ENCODE peak calls at places on chromosomes 11 and 22, in five cellular contexts. J, X, G, W and Q are unnamed samples.

GRCh38 chr22:32761251-32761903 is 40.1 kb upstream of the TIMP3 start:
- DNase-seq in J (no peak), X (no peak), G (no peak), W (no peak), Q (no peak)

GRCh38 chr11:60831501-60832079 is 10.3 kb upstream of the CCDC86 start:
- DNase-seq in J (no peak), X (no peak), G (no peak), W (no peak), Q (no peak)

GRCh38 chr11:104968856-104969776 is 742 bp upstream of the CASP4 start:
- DNase-seq in J (no peak), X (no peak), G (peak), W (peak), Q (no peak)

GRCh38 chr11:65887026-65887722 is 1.1 kb downstream of the FIBP start:
- DNase-seq in J (no peak), X (no peak), G (no peak), W (no peak), Q (no peak)

GRCh38 chr11:134630896-134631295 is 218.9 kb upstream of the B3GAT1 start:
- DNase-seq in J (no peak), X (no peak), G (no peak), W (no peak), Q (no peak)

GRCh38 chr11:129455756-129456436 is 80.2 kb downstream of the BARX2 start:
- DNase-seq in J (no peak), X (no peak), G (no peak), W (no peak), Q (no peak)

GRCh38 chr11:63945482-63946163 is 6.8 kb downstream of the NAA40 start:
- DNase-seq in J (peak), X (no peak), G (peak), W (peak), Q (peak)

GRCh38 chr11:111231836-111232235 is 13.7 kb upstream of the POU2AF2 start:
- DNase-seq in J (no peak), X (no peak), G (no peak), W (no peak), Q (no peak)

GRCh38 chr11:30786392-30787120 is 200.4 kb upstream of the MPPED2 start:
- DNase-seq in J (no peak), X (no peak), G (no peak), W (peak), Q (no peak)

GRCh38 chr22:35480143-35480542 is 60.5 kb upstream of the RASD2 start:
- DNase-seq in J (no peak), X (no peak), G (no peak), W (no peak), Q (no peak)

GRCh38 chr22:50161508-50162390 is 8.8 kb upstream of the PANX2 start:
- DNase-seq in J (no peak), X (no peak), G (no peak), W (no peak), Q (no peak)

GRCh38 chr11:88363566-88364169 is 26.1 kb upstream of the CTSC start:
- DNase-seq in J (no peak), X (no peak), G (no peak), W (no peak), Q (no peak)

GRCh38 chr11:93921695-93922468 is 71.5 kb upstream of the VSTM5 start:
- DNase-seq in J (peak), X (peak), G (peak), W (peak), Q (peak)

GRCh38 chr11:65109231-65110198 is 2.2 kb upstream of the TM7SF2 start:
- DNase-seq in J (no peak), X (no peak), G (no peak), W (no peak), Q (no peak)

GRCh38 chr11:44999068-44999467 is 48.4 kb upstream of the TP53I11 start:
- DNase-seq in J (no peak), X (no peak), G (no peak), W (no peak), Q (no peak)

GRCh38 chr11:125494601-125494986 is 1.5 kb downstream of the FEZ1 start:
- DNase-seq in J (no peak), X (no peak), G (no peak), W (no peak), Q (no peak)

GRCh38 chr11:121134758-121135312 is 33.8 kb downstream of the TECTA start:
- DNase-seq in J (no peak), X (no peak), G (no peak), W (no peak), Q (no peak)

GRCh38 chr22:24727218-24727851 is 47.2 kb downstream of the PIWIL3 start:
- DNase-seq in J (peak), X (no peak), G (no peak), W (peak), Q (peak)

GRCh38 chr11:70448983-70449567 is 50.7 kb downstream of the CTTN start:
- DNase-seq in J (peak), X (no peak), G (no peak), W (no peak), Q (peak)

GRCh38 chr11:29009426-29009825 is 901.2 kb downstream of the METTL15 start:
- DNase-seq in J (no peak), X (no peak), G (no peak), W (no peak), Q (no peak)

GRCh38 chr11:63212742-63213141 is 30.7 kb downstream of the SLC22A25 start:
- DNase-seq in J (peak), X (no peak), G (no peak), W (peak), Q (peak)

GRCh38 chr11:35321532-35322320 is 97.6 kb downstream of the SLC1A2 start:
- DNase-seq in J (no peak), X (no peak), G (no peak), W (no peak), Q (no peak)

GRCh38 chr11:5476184-5476819 is 12.2 kb upstream of the OR52D1 start:
- DNase-seq in J (peak), X (no peak), G (no peak), W (peak), Q (peak)

GRCh38 chr11:104798794-104799193 is 99.5 kb downstream of the CASP12 start:
- DNase-seq in J (no peak), X (no peak), G (no peak), W (no peak), Q (no peak)

GRCh38 chr11:123757976-123758375 is 3.7 kb upstream of the OR6X1 start:
- DNase-seq in J (no peak), X (no peak), G (no peak), W (no peak), Q (no peak)

GRCh38 chr22:20580179-20580578 is 72.8 kb downstream of the MED15 start:
- DNase-seq in J (no peak), X (no peak), G (no peak), W (no peak), Q (no peak)

DNA sequence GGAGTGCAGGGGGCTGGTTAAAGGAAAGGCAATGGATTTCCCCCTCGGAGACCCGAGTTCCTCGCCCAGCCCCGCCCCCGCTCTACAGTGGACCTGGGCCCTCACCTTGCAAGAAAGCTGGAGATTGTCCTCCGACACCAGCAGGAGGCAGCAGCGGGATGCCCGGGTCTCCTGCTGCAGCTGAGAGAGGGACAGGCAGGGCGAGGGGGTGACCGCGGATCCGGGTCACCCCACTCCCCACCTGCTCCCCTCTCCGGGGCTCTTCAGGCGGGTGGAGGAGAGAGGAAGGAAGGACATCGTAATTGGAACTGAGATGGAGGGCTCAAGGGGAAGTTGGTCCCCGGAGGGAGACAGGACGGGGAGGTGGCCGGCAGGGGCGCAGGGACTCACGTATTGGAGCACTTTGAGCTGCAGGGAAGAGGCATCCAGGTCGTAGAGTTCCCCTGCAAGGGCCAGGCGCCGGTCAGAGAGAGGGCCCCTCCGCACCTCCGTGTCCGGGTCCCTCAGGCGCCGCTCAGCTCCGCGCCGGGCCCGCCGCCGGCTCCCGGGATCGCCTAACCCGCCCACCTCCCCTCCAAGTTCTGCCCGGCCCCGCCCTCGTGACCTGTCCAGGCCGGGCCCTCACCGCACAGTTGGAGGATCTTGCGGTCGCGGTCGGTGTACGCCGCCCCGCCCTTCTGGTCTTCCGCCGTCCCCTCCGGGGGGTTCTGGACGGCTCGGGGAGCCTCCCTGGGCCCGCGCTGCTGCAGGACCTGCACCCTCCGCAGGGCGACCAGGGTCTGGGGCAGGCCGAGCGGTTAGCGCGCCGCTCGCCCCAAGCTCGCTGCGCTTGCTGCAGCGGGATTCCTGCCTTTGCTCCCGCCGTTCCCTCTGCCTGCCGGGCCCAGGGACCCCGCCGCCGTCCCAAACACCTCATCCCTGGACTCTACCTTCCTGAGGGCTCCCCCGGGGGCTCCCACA is 84.1 kb downstream of the PDE2A start:
- DNase-seq in J (no peak), X (no peak), G (peak), W (peak), Q (peak)
- TF ChIP-seq YY1 in J (no peak), X (no peak), G (peak), W (peak), Q (no peak)

GRCh38 chr11:73323464-73323863 is 15.4 kb downstream of the ARHGEF17 start:
- DNase-seq in J (no peak), X (no peak), G (peak), W (peak), Q (no peak)

GRCh38 chr11:73320786-73321325 is 12.8 kb downstream of the ARHGEF17 start:
- DNase-seq in J (no peak), X (no peak), G (no peak), W (no peak), Q (no peak)

GRCh38 chr11:73322986-73323306 is 14.9 kb downstream of the ARHGEF17 start:
- DNase-seq in J (no peak), X (no peak), G (no peak), W (no peak), Q (no peak)

GRCh38 chr11:73321342-73322110 is 13.4 kb downstream of the ARHGEF17 start:
- DNase-seq in J (no peak), X (no peak), G (no peak), W (no peak), Q (no peak)

GRCh38 chr11:73322111-73322985 is 14.3 kb downstream of the ARHGEF17 start:
- DNase-seq in J (no peak), X (no peak), G (no peak), W (no peak), Q (no peak)
- TF ChIP-seq SP1 in J (no peak), X (peak), G (no peak), W (no peak), Q (no peak)

DNA sequence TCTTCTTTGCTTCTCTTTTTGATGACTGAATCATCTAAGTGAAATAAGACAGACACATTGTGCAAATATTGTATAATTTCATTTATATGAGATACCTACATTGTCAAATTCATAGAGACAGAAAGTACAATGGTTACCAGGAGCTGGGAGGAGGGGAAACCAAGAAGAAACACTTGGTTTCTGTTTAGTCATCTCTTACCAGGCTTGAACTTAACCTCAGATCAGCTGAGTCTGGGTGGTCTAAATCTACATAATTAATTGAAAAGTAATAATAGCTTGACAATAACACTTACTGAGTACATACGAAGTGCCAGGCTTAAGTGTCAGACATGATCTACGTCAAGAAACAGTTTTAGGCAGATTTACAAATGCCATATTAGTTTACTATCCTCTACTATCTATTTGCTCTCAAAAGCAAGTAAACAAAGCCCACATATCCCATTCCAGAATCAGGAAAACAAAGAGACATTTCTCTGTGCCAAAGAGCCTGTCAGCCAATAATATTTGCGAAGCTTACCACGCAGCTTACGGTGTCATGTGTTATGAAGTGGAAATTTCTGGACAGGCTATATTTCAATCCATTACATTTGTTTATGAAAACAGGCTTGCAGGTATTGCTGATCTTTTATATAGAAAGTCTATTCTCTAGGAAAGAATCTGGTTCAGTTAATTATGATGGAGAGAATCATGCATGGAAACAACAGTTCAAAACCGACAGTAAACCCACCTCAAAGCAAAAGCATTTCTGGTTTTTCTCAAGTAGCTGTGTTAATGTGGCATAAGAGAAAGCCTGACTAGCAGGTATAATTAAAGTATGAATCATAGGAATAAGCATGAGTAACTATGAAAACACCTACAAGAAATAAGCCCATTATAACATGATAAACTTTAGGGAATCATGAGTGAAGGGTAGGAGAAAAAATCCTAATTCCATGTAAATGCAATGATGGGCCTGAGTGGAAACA is 2.7 kb upstream of the ARHGAP42 start:
- DNase-seq in J (peak), X (no peak), G (no peak), W (peak), Q (no peak)
- TF ChIP-seq YY1 in J (no peak), X (no peak), G (no peak), W (no peak), Q (no peak)

DNA sequence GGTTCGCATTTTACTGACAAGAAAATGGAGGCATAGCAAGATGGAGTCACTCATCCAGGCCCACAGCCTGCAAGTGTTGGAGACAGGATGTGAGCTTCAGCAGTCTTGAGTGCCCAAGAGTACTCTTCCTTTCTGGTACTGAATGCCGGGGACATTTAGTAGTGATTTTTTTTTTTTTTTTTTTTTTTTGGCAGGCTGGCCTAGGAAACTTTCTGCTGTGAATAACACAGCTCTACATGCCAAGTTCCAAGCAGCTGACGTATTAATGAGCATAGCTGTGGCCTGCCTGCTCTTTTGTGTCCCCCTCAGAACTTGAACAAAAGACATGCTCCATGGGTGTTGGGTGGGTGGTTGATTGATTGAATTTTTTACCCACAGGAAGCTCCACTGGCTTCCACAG is 195.5 kb upstream of the CADM1 start:
- DNase-seq in J (no peak), X (no peak), G (no peak), W (no peak), Q (no peak)
- TF ChIP-seq SP1 in J (no peak), X (no peak), G (no peak), W (no peak), Q (no peak)